ENCODE peak calls at places on chromosome 21, in four cellular contexts. X is A549, C is SK-N-SH, K is HepG2. W is an unnamed sample.

GRCh38 chr21:44399955-44400790 is 46.8 kb downstream of the TRPM2 start:
- DNase-seq in C (peak; percentile 26), X (no peak), K (no peak), W (no peak)

GRCh38 chr21:37136261-37136660 is 63.2 kb downstream of the TTC3 start:
- DNase-seq in C (no peak), X (no peak), K (no peak), W (no peak)

GRCh38 chr21:16196521-16197208 is 466.9 kb downstream of the USP25 start:
- DNase-seq in C (no peak), X (no peak), K (no peak), W (no peak)

GRCh38 chr21:37071561-37072238 is 1.2 kb downstream of the PIGP start:
- DNase-seq in C (peak; percentile 34), K (no peak), X (peak; percentile 70), W (no peak)

GRCh38 chr21:43936186-43936967 is 71.4 kb downstream of the AGPAT3 start:
- DNase-seq in C (no peak), K (no peak), X (no peak), W (no peak)

GRCh38 chr21:36716387-36716786 is 17.5 kb downstream of the SIM2 start:
- DNase-seq in C (no peak), X (no peak), K (no peak), W (no peak)

GRCh38 chr21:16377857-16378256 is 648.1 kb downstream of the USP25 start:
- DNase-seq in X (no peak), C (no peak), K (no peak), W (no peak)

GRCh38 chr21:37827878-37828277 is 88.4 kb downstream of the KCNJ6 start:
- DNase-seq in X (no peak), C (no peak), K (no peak), W (no peak)

GRCh38 chr21:17921579-17922530 is 102.7 kb upstream of the C21orf91 start:
- DNase-seq in K (no peak), X (no peak), C (peak; percentile 19), W (no peak)

GRCh38 chr21:28436286-28436932 is 556.3 kb downstream of the LTN1 start:
- DNase-seq in K (no peak), X (no peak), C (no peak), W (no peak)

GRCh38 chr21:45022348-45022675 is 52.1 kb upstream of the ADARB1 start:
- DNase-seq in C (no peak), X (no peak), K (no peak), W (no peak)

GRCh38 chr21:29335720-29336119 is 37.0 kb downstream of the BACH1 start:
- DNase-seq in K (no peak), X (no peak), C (no peak), W (no peak)

GRCh38 chr21:14673649-14674048 is 127.5 kb upstream of the SAMSN1 start:
- DNase-seq in C (no peak), X (no peak), K (no peak), W (no peak)

GRCh38 chr21:27700974-27701614 is 734.2 kb upstream of the ADAMTS5 start:
- DNase-seq in X (peak; percentile 55), C (peak; percentile 59), K (peak; percentile 20), W (no peak)

GRCh38 chr21:19547951-19548635 is 1144.5 kb upstream of the TMPRSS15 start:
- DNase-seq in K (no peak), X (no peak), C (no peak), W (no peak)

DNA sequence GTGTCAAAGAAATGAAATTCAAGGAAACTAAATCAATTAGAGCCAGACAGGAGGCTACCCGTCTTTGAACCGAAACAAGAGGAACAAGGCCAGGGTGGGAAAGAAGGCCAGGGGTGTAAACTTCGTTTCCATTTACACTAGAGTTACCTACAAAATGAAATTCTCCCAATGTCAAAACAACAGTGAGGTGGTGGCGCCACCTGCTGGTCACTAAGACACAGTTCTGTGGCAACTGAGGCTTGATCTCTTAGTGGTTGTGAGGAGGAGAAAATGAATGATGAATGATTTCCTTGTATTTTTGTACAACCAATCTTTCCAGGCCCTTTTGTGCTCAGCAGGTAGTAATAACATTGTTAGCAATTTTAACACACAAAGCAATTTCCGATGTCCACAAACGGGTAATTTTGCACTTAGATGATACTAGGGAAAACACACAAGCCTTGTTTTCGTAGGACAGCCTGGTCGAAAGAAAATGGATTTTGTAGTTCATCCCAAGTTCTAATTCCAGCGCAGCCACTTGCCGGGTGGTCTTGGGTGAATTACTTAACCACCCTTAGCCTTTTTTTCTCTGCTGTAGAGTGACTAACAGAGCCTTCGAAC is 54.8 kb upstream of the SOD1 start:
- DNase-seq in C (peak; percentile 70), K (peak; percentile 41), X (peak; percentile 55), W (peak; percentile 19)
- TF ChIP-seq PBX3 in C (no peak), K (no peak), X (no peak), W (no peak)

GRCh38 chr21:33871171-33871570 is 44.4 kb downstream of the ATP5PO start:
- DNase-seq in C (no peak), K (no peak), X (no peak), W (no peak)
- TF ChIP-seq PBX3 in C (no peak), K (no peak), X (no peak), W (no peak)

GRCh38 chr21:40466893-40467483 is 380.0 kb downstream of the DSCAM start:
- DNase-seq in C (peak; percentile 17), K (no peak), X (peak; percentile 9), W (no peak)
- TF ChIP-seq PBX3 in C (no peak), K (no peak), X (no peak), W (no peak)

DNA sequence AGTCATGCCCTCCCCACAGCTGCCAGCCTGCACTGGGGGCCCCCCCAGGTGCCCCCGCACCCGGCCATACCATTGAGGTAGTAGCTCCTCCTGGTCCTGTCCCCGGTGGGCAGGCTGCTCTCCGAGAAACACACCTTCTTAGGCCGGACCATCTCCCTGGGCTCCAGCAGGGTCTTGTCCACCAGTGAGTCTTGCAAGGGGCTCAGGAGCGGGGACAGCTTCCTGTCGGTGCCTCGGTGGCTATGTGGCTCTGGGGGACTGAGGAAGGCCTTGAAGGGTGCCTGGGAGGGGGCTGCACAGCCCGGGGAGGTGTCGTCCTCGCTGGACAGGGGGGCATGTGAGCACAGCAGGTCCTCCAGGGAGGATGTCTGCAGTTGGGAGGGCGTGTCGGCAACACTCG is 12.9 kb upstream of the FTCD start:
- DNase-seq in C (no peak), X (no peak), K (no peak), W (no peak)
- TF ChIP-seq PBX3 in C (no peak), X (no peak), K (no peak), W (no peak)

DNA sequence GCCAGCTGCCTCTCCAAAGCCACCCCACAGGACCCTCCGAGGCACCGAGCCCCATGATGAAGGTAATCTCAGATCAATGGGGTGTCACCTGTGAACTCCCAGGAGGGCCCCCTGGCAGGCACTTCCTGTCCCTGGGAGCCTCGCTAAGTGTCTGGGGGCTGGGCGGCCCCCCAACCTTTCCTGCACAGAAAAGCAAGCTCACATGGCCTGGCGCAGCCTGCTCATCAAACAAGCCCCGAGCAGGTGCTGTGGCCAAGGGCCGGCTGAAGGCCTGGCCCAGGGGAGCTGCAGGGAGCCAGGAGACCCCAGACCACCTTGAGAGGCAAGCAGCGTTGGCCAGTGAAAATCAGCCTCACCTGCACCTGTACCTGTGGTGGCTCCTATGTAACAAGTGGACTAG is 2.9 kb downstream of the RIPK4 start:
- DNase-seq in C (no peak), K (no peak), X (no peak), W (no peak)
- TF ChIP-seq PBX3 in C (no peak), K (no peak), X (no peak), W (no peak)

DNA sequence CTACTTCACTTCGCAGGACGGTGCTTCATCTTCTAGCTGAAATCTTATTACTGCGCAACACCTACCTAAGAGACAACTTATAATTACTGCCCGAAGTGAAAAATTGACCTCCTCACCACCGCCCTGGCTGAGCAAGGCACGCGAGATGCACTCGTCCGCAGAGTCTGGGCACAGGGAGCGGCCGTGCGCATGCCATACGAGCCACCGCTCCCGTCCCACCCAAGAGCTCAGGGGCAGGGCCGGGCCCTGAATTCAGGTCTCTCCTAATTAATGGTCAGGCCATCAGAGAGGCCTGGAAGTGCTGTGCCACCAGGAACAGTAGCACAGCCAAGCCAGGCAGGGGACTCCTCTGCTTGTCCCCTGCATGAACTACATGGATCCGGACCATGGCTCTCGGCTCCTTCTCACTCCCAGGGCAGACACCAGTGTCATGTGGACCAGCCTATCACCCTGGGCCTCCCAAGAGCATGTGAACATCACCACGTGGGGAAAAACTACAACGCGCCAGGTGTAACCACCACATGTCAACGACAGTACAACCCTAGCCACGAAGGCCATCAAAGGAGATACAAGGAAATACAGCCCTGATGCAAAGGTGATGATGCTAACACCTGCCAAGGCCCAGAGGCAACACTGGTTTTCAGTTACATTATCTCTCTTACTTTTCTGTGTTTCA is 11.5 kb downstream of the RIPK4 start:
- DNase-seq in K (no peak), X (no peak), C (no peak), W (no peak)
- TF ChIP-seq PBX3 in K (no peak), X (no peak), C (no peak), W (no peak)

GRCh38 chr21:34242973-34243372 is 120.8 kb upstream of the KCNE2 start:
- DNase-seq in K (no peak), X (no peak), C (no peak), W (no peak)

GRCh38 chr21:34243562-34243961 is 120.2 kb upstream of the KCNE2 start:
- DNase-seq in C (peak; percentile 20), X (peak; percentile 16), K (peak; percentile 5), W (no peak)
- TF ChIP-seq PBX3 in C (no peak), X (no peak), K (no peak), W (no peak)

GRCh38 chr21:34078915-34079314 is 5.5 kb downstream of the MRPS6 start:
- DNase-seq in K (no peak), C (no peak), X (no peak), W (no peak)
- TF ChIP-seq PBX3 in K (no peak), C (no peak), X (no peak), W (no peak)

GRCh38 chr21:30337644-30338170 is at the start of gene KRTAP27-1:
- DNase-seq in X (no peak), K (no peak), C (no peak), W (no peak)

GRCh38 chr21:30345014-30345413 is 3.4 kb downstream of the KRTAP23-1 start:
- DNase-seq in X (no peak), C (no peak), K (no peak), W (no peak)

GRCh38 chr21:30336596-30336995 is 898 bp downstream of the KRTAP27-1 start:
- DNase-seq in K (no peak), X (no peak), C (no peak), W (no peak)

DNA sequence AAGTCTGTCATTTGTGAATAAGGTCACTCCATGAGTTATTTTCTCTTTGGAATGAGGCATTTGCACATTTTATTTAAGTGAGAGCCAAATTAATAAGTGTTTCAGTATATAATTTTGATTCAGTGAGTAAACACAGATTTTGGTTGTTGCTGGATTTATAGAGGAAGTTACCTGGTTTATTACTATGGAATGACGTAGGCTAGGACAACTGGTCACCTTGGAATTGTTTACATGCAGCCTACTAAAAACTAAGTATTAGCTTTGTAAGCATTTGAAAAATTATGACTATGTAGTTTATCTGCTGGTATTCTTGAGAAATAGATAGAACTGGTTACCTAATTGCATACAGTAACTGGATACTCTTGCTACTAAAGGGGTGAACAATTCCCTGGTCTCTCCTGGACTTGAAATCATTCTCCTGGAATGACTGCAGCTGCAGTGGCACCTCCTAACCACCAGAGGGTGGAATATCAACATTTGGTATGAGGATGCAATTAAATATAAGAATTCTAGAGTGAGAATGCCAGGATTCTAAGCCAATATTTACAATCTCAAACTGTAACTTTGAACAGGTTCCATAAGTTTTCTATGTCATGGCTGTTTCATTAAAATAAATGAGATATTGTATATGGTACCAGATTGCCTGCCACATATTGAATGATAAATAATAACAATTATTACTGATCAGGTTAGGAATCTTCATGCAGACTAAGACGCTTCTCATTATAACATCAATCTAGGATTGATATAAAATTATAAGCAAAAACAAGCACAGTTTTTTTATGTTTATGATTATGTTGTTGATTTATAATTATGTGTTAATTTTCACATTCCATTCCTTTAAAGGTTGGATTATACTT is 3.5 kb upstream of the KRTAP27-1 start:
- DNase-seq in C (peak; percentile 22), K (peak; percentile 3), X (peak; percentile 29), W (no peak)
- TF ChIP-seq PBX3 in C (no peak), K (no peak), X (no peak), W (no peak)

W was measured in GM12878.